ENCODE peak calls at places on chromosomes 11 and 22, in five cellular contexts. D is lower leg skin; Q is NCI-H2081; A is CD4-positive, CD25-positive, alpha-beta regulatory T cell; F is ELF-1. L is an unnamed sample.

GRCh38 chr22:46067159-46068111 is 82.9 kb upstream of the PPARA start:
- DNase-seq in D (peak; percentile 78), Q (no peak), A (no peak), F (no peak), L (no peak)

GRCh38 chr11:8230178-8230859 is 33.4 kb downstream of the LMO1 start:
- DNase-seq in D (no peak), Q (no peak), A (no peak), F (no peak), L (no peak)

GRCh38 chr22:35978889-35979288 is 49.7 kb downstream of the RBFOX2 start:
- DNase-seq in D (no peak), Q (no peak), A (no peak), F (no peak), L (no peak)

GRCh38 chr11:41612415-41612814 is 153.0 kb upstream of the LRRC4C start:
- DNase-seq in D (no peak), Q (peak; percentile 23), A (no peak), F (no peak), L (no peak)

GRCh38 chr11:117222991-117223740 is 8.7 kb downstream of the PCSK7 start:
- DNase-seq in D (peak; percentile 60), Q (no peak), A (no peak), F (no peak), L (no peak)

GRCh38 chr11:16372355-16372754 is 16.0 kb upstream of the SOX6 start:
- DNase-seq in D (no peak), Q (no peak), A (no peak), F (no peak), L (no peak)

GRCh38 chr11:69788956-69789355 is 13.8 kb upstream of the FGF4 start:
- DNase-seq in D (no peak), Q (no peak), A (no peak), F (peak; percentile 54), L (no peak)

GRCh38 chr11:120750647-120751419 is 239.3 kb downstream of the GRIK4 start:
- DNase-seq in D (no peak), Q (no peak), A (no peak), F (no peak), L (no peak)

GRCh38 chr11:79159657-79160450 is 281.0 kb downstream of the TENM4 start:
- DNase-seq in D (peak; percentile 34), Q (no peak), A (no peak), F (no peak), L (no peak)

GRCh38 chr11:117557321-117557720 is 229.7 kb downstream of the CEP164 start:
- DNase-seq in D (no peak), Q (no peak), A (no peak), F (peak; percentile 68), L (peak; percentile 21)

GRCh38 chr11:76347391-76347790 is 33.5 kb downstream of the THAP12 start:
- DNase-seq in D (no peak), Q (no peak), A (no peak), F (no peak), L (no peak)

GRCh38 chr11:65487467-65488272 is 11.2 kb upstream of the MALAT1 start:
- DNase-seq in D (peak; percentile 100), Q (peak; percentile 99), A (no peak), F (peak; percentile 100), L (peak; percentile 90)

GRCh38 chr11:34302046-34302921 is 55.5 kb downstream of the ABTB2 start:
- DNase-seq in D (no peak), Q (no peak), A (no peak), F (peak; percentile 83), L (no peak)

GRCh38 chr11:119710417-119710816 is 18.6 kb downstream of the NECTIN1 start:
- DNase-seq in D (no peak), Q (no peak), A (no peak), F (no peak), L (no peak)

GRCh38 chr11:66189031-66189745 is 79.3 kb upstream of the RAB1B start:
- DNase-seq in D (no peak), Q (no peak), A (no peak), F (no peak), L (no peak)

GRCh38 chr11:35525501-35526175 is at the start of gene PAMR1:
- DNase-seq in D (peak; percentile 90), Q (no peak), A (no peak), F (peak; percentile 76), L (no peak)

L was measured in neural crest cell.